ENCODE peak calls at places on chromosomes 2 and 18, in eight cellular contexts. One of them, this sample, is unnamed.

GRCh38 chr2:172962824-172963223 is 112.8 kb upstream of the MAP3K20 start:
- DNase-seq in CD4-positive, alpha-beta T cell: no peak
- DNase-seq in heart right ventricle: no peak
- DNase-seq in endothelial cell: no peak
- DNase-seq in glomerular endothelial cell: peak; percentile 74
- DNase-seq in GM10248: no peak
- DNase-seq in ovary: no peak
- DNase-seq in mucosa of descending colon: no peak
- DNase-seq in this sample: no peak

GRCh38 chr2:156565066-156565710 is 129.0 kb downstream of the GPD2 start:
- DNase-seq in CD4-positive, alpha-beta T cell: no peak
- DNase-seq in heart right ventricle: no peak
- DNase-seq in endothelial cell: no peak
- DNase-seq in glomerular endothelial cell: no peak
- DNase-seq in GM10248: no peak
- DNase-seq in ovary: no peak
- DNase-seq in mucosa of descending colon: no peak
- DNase-seq in this sample: no peak

GRCh38 chr2:238821944-238822670 is 25.8 kb upstream of the TWIST2 start:
- DNase-seq in CD4-positive, alpha-beta T cell: no peak
- DNase-seq in heart right ventricle: no peak
- DNase-seq in endothelial cell: no peak
- DNase-seq in glomerular endothelial cell: no peak
- DNase-seq in GM10248: no peak
- DNase-seq in ovary: no peak
- DNase-seq in mucosa of descending colon: no peak
- DNase-seq in this sample: peak; percentile 58

GRCh38 chr18:23563377-23564043 is 22.8 kb downstream of the NPC1 start:
- DNase-seq in CD4-positive, alpha-beta T cell: no peak
- DNase-seq in heart right ventricle: no peak
- DNase-seq in endothelial cell: no peak
- DNase-seq in glomerular endothelial cell: no peak
- DNase-seq in GM10248: no peak
- DNase-seq in ovary: no peak
- DNase-seq in mucosa of descending colon: no peak
- DNase-seq in this sample: no peak

GRCh38 chr2:46835520-46835919 is 80.1 kb downstream of the MCFD2 start:
- DNase-seq in CD4-positive, alpha-beta T cell: no peak
- DNase-seq in heart right ventricle: no peak
- DNase-seq in endothelial cell: no peak
- DNase-seq in glomerular endothelial cell: no peak
- DNase-seq in GM10248: no peak
- DNase-seq in ovary: no peak
- DNase-seq in mucosa of descending colon: no peak
- DNase-seq in this sample: no peak

GRCh38 chr2:121090088-121090715 is 194.8 kb downstream of the TFCP2L1 start:
- DNase-seq in CD4-positive, alpha-beta T cell: no peak
- DNase-seq in heart right ventricle: no peak
- DNase-seq in endothelial cell: no peak
- DNase-seq in glomerular endothelial cell: no peak
- DNase-seq in GM10248: no peak
- DNase-seq in ovary: no peak
- DNase-seq in mucosa of descending colon: no peak
- DNase-seq in this sample: no peak

GRCh38 chr2:70979626-70980025 is 1.2 kb downstream of the ANKRD53 start:
- DNase-seq in CD4-positive, alpha-beta T cell: no peak
- DNase-seq in heart right ventricle: no peak
- DNase-seq in endothelial cell: no peak
- DNase-seq in glomerular endothelial cell: no peak
- DNase-seq in GM10248: no peak
- DNase-seq in ovary: no peak
- DNase-seq in mucosa of descending colon: no peak
- DNase-seq in this sample: no peak

GRCh38 chr2:173109253-173110188 is 33.9 kb downstream of the MAP3K20 start:
- DNase-seq in CD4-positive, alpha-beta T cell: no peak
- DNase-seq in heart right ventricle: no peak
- DNase-seq in endothelial cell: no peak
- DNase-seq in glomerular endothelial cell: no peak
- DNase-seq in GM10248: no peak
- DNase-seq in ovary: no peak
- DNase-seq in mucosa of descending colon: no peak
- DNase-seq in this sample: no peak

GRCh38 chr2:143717532-143718168 is 588.4 kb downstream of the ARHGAP15 start:
- DNase-seq in CD4-positive, alpha-beta T cell: no peak
- DNase-seq in heart right ventricle: no peak
- DNase-seq in endothelial cell: no peak
- DNase-seq in glomerular endothelial cell: no peak
- DNase-seq in GM10248: no peak
- DNase-seq in ovary: no peak
- DNase-seq in mucosa of descending colon: no peak
- DNase-seq in this sample: no peak

GRCh38 chr2:54267577-54267976 is 11.5 kb upstream of the TSPYL6 start:
- DNase-seq in CD4-positive, alpha-beta T cell: no peak
- DNase-seq in heart right ventricle: no peak
- DNase-seq in endothelial cell: no peak
- DNase-seq in glomerular endothelial cell: no peak
- DNase-seq in GM10248: no peak
- DNase-seq in ovary: no peak
- DNase-seq in mucosa of descending colon: no peak
- DNase-seq in this sample: no peak